ENCODE peak calls at places on chromosomes 7 and 10, in eight cellular contexts. Y is NCI-H1930; M is T1000; D is left ventricle myocardium inferior; E is NCI-H460; H is left ventricle myocardium superior; K is HS-5; I is CD8-positive, alpha-beta memory T cell. C is an unnamed sample.

GRCh38 chr10:132328738-132329137 is 3.3 kb upstream of the LRRC27 start:
- DNase-seq in Y (no peak), M (no peak), D (peak), E (no peak), H (peak), K (no peak), I (no peak), C (no peak)

GRCh38 chr10:122113161-122113944 is 124.4 kb downstream of the TACC2 start:
- DNase-seq in Y (no peak), M (peak), D (peak), E (peak), H (peak), K (no peak), I (no peak), C (no peak)

GRCh38 chr10:114286971-114287370 is 47.9 kb downstream of the VWA2 start:
- DNase-seq in Y (no peak), M (no peak), D (no peak), E (no peak), H (peak), K (no peak), I (no peak), C (no peak)

GRCh38 chr10:59625842-59626522 is 83.7 kb downstream of the SLC16A9 start:
- DNase-seq in Y (peak), M (peak), D (no peak), E (peak), H (no peak), K (peak), I (no peak), C (peak)

GRCh38 chr7:121484089-121484763 is 88.1 kb upstream of the FAM3C start:
- DNase-seq in Y (no peak), M (no peak), D (no peak), E (no peak), H (no peak), K (no peak), I (no peak), C (no peak)

GRCh38 chr10:118970770-118971169 is 58.7 kb upstream of the NANOS1 start:
- DNase-seq in Y (no peak), M (no peak), D (no peak), E (no peak), H (no peak), K (no peak), I (no peak), C (no peak)

GRCh38 chr10:121583258-121583657 is 15.0 kb downstream of the FGFR2 start:
- DNase-seq in Y (no peak), M (no peak), D (no peak), E (no peak), H (no peak), K (no peak), I (no peak), C (no peak)

GRCh38 chr7:74654811-74655210 is 2.7 kb upstream of the GTF2I start:
- DNase-seq in Y (no peak), M (no peak), D (no peak), E (no peak), H (no peak), K (no peak), I (no peak), C (no peak)

GRCh38 chr7:40507166-40507565 is 372.4 kb downstream of the SUGCT start:
- DNase-seq in Y (no peak), M (no peak), D (no peak), E (no peak), H (no peak), K (no peak), I (no peak), C (peak)

GRCh38 chr7:92737706-92738105 is 98.7 kb downstream of the CDK6 start:
- DNase-seq in Y (no peak), M (no peak), D (no peak), E (no peak), H (no peak), K (no peak), I (no peak), C (no peak)

GRCh38 chr10:123026266-123026665 is 17.5 kb downstream of the ACADSB start:
- DNase-seq in Y (no peak), M (no peak), D (no peak), E (no peak), H (no peak), K (no peak), I (no peak), C (no peak)

GRCh38 chr7:83452256-83452655 is 196.7 kb downstream of the SEMA3E start:
- DNase-seq in Y (no peak), M (no peak), D (no peak), E (no peak), H (no peak), K (no peak), I (no peak), C (no peak)

GRCh38 chr10:69848454-69848853 is 46.7 kb downstream of the COL13A1 start:
- DNase-seq in Y (no peak), M (no peak), D (no peak), E (no peak), H (no peak), K (no peak), I (no peak), C (no peak)

GRCh38 chr10:89481662-89482061 is 53.7 kb downstream of the SLC16A12 start:
- DNase-seq in Y (no peak), M (no peak), D (no peak), E (peak), H (no peak), K (peak), I (no peak), C (no peak)

C was measured in AML-193.